ENCODE peak calls at places on chromosomes 12 and 14, in five cellular contexts. W is H1, M is astrocyte, L is fibroblast of lung, T is GM23248. S is an unnamed sample. For H3K4me1, the result is how much of the 10 kb centered on the place peaks cover.

GRCh38 chr14:66955159-66955558 is 234.1 kb upstream of the GARIN2 start:
- DNase-seq in L (no peak), M (no peak), W (no peak), T (no peak), S (no peak)

GRCh38 chr14:50816419-50817047 is 14.4 kb downstream of the NIN start:
- DNase-seq in T (peak), L (peak), W (no peak), M (peak), S (no peak)

GRCh38 chr12:57816855-57817151 is 1.7 kb downstream of the AVIL start:
- DNase-seq in M (no peak), T (peak), W (no peak), L (peak), S (no peak)

GRCh38 chr12:76813972-76814371 is 50.1 kb downstream of the ZDHHC17 start:
- DNase-seq in W (no peak), L (no peak), T (no peak), M (no peak), S (no peak)

GRCh38 chr12:57627504-57628279 is 5.3 kb downstream of the B4GALNT1 start:
- DNase-seq in W (no peak), M (no peak), L (no peak), T (no peak), S (no peak)

GRCh38 chr14:51446771-51447170 is 204.9 kb upstream of the FRMD6 start:
- DNase-seq in L (peak), T (no peak), M (no peak), W (no peak), S (no peak)

GRCh38 chr14:52069617-52070431 is 965 bp upstream of the NID2 start:
- DNase-seq in M (peak), W (no peak), T (no peak), L (peak), S (no peak)

GRCh38 chr12:109757671-109758265 is 44.1 kb downstream of the FAM222A start:
- DNase-seq in M (no peak), T (no peak), L (no peak), W (no peak), S (no peak)

GRCh38 chr12:53380797-53381738 is 1.1 kb downstream of the SP1 start:
- DNase-seq in M (no peak), W (no peak), L (peak), T (peak), S (no peak)

DNA sequence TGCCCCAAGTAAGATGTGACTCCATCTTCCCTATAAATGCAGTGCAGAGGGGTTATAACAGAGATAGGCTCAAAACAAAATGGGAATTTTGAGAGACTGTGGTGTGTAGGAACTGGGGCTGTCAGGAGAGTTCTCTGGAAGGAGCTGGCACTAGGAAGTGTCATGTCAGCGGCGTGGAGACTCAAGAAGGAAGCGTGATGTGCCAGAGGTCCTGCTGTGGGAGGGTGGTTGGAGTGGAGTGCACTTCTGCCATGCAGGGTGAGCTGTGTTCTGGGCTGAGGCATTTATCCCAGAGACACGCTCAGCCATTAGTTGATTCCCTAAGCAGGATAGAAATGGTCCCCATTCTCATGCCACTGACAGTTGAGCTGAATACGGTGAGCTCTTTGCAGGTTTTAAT is 19.0 kb downstream of the GLT1D1 start:
- DNase-seq in M (no peak), L (no peak), W (no peak), T (no peak), S (no peak)
- H3K4me1 ChIP-seq in M (under half), L (under half), W (under half), T (under half), S (under half)

DNA sequence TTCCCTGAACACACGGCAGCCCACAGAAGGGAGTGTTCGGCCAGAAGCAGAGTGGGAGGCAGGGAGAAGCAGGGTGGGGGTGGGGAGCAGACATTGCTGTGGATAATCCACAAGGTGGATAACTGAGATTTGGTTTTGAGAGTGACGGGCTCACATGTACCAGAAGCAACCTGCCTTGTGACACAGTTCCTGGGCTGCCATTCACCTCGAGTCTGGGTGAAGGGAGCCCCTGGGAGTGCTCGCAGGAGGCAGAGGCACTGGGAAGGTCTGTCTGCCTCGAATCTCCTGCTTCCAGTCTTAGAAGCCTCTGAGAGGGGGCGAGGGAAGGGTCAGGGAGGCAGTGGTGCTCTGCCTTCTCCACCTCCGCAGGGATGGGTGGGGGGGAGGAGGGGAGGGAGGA is 24.6 kb downstream of the LRTM2 start:
- DNase-seq in W (no peak), T (no peak), M (no peak), L (no peak), S (no peak)
- H3K9ac ChIP-seq in W (no peak), T (no peak), M (no peak), L (no peak), S (no peak)

DNA sequence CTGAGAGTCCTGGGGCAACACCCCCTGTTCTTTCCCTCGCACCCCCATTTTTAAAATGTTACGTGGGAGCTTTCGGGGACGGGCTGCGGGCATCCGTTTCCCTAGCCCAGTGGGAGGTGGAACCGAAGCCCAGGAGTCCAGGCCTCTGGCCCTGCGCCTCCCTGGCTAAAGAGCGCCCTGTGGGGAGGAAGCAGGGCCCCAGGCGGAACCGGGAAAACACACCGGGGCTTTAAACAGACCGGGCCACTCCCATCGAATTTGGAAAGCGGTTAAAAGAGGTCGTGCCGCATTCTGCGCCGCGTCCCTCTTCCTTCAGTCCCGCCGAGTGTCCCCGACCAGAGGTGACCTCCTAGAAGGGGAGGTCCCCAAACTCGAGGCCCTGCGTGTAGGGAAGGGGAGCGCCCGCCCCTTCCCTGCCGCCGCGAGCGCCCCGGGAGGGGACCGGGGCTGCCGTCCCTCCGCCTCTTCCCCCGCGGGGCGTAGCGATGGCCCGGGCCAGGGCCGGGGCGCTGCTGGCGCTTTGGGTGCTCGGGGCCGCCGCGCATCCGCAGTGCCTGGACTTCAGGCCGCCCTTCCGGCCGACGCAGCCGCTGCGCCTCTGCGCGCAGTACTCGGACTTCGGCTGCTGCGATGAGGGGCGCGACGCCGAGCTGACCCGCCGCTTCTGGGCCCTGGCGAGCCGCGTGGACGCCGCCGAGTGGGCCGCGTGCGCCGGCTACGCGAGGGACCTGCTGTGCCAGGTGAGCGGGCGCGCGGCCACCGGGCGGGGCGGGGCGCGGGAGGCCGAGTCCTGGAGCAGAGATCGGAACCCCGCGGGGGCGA is at the start of gene HHIPL1:
- DNase-seq in W (no peak), M (peak), T (peak), L (peak), S (no peak)
- TF ChIP-seq EZH2 in W (peak), M (no peak), T (no peak), L (no peak), S (no peak)

DNA sequence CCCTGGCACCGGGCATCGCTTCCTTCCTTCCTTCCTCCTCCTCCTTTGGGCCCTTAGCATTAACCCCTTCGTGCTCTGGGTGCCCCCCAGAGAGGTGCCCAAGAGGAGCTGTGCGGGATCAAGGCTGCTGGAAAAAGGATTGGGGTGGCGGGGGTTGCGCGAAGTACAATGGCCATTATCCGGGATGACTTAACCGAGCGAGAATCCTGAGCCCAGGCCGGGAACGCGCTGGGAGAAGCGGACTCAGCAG is 2.8 kb downstream of the DHH start:
- DNase-seq in W (no peak), M (no peak), L (peak), T (no peak), S (no peak)
- H3K4me1 ChIP-seq in W (under half), M (under half), L (under half), T (under half), S (under half)

DNA sequence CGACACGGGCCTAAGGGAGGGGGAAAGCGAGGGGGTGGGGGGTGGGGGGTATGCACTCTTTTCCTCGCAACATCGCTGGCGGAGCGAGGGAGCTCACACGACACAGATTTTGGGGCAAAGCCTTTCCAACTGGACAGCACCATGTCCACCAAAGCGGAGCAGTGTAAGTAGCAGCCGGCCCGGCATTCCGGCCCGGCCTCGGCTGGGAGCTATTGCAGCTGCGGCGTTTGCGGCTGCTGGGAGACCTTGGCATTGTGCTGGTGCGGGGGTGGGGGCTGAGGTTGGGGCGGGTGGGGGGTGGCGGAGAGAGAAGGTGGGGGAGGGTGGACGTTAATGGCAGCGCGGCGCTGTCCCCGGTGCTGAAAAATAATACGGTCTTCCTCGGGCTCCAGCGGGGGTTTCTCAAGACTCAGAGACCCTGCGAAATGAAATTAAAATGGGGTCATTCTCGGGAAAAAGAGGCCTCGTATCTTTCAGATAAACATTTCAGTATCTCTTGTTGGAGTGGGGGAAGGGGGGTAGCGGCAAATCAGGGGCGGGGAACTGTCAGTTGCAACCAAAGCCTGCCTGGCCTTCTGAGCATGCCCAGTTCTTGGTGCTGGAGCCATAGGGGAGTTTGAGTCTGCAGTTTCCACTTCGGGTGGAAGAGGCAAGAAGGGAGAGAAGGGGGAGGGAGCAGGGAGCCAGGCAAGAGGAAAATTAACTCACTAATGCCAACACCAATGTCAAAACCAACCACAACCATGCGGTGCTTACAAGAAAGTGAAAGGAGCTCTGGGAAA is at the start of gene UNC79:
- DNase-seq in W (peak), T (peak), M (peak), L (peak), S (no peak)
- H3K9ac ChIP-seq in W (peak), T (no peak), M (no peak), L (no peak), S (no peak)

GRCh38 chr14:93938766-93939303 is 11.7 kb downstream of the FAM181A start:
- DNase-seq in L (no peak), W (no peak), T (no peak), M (no peak), S (no peak)
- TF ChIP-seq EZH2 in L (no peak), W (peak), T (no peak), M (peak), S (no peak)

GRCh38 chr14:56217380-56218045 is 99.3 kb downstream of the PELI2 start:
- DNase-seq in T (no peak), W (no peak), M (no peak), L (no peak), S (no peak)

GRCh38 chr14:56224179-56224578 is 106.0 kb downstream of the PELI2 start:
- DNase-seq in L (no peak), M (no peak), W (no peak), T (no peak), S (no peak)

GRCh38 chr14:56216631-56217379 is 98.6 kb downstream of the PELI2 start:
- DNase-seq in W (no peak), T (peak), L (peak), M (peak), S (no peak)

GRCh38 chr14:56221392-56222128 is 103.3 kb downstream of the PELI2 start:
- DNase-seq in M (no peak), T (no peak), W (no peak), L (no peak), S (no peak)

DNA sequence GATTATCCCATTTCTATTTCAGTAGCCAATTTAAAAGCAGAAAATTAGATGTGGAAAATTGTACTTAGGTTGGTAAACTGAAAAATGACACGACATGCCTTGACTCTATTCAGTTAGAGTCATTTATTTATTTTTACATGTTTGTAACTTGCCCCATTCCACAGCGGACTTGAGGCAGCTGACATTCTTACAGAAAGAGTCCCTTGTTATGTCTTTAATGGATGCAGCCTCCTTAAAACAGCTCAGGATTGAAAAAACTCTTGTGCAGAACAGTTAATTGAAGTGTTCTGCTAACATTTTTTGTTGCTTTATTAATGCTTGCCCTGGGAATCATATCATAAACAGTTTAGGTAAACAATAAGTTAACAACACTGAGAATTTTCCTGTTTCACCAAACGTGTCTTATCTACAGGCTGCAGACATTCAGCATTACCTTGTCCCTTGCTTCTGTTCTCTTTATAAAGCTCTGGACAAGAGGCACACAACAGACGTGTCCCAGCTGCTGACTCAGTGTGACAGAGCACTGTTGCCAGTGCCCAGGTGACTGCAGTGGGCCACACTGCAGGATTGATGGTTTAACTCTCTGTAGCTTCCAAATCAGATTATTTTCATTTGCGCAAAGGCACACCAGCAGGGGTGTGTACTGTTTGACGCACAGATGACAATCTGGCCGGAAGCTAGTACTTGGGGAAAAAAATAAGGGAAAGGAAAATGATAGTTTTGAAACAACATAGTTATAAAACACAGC is 101.6 kb downstream of the PELI2 start:
- DNase-seq in M (no peak), W (no peak), T (peak), L (no peak), S (no peak)
- H3K4me1 ChIP-seq in M (under half), W (under half), T (under half), L (under half), S (under half)

GRCh38 chr14:24159777-24160498 is 1.1 kb upstream of the IRF9 start:
- DNase-seq in T (no peak), W (no peak), L (no peak), M (no peak), S (no peak)
- H3K9ac ChIP-seq in T (no peak), W (no peak), L (no peak), M (no peak), S (no peak)

GRCh38 chr12:132489078-132489601 is 811 bp upstream of the FBRSL1 start:
- DNase-seq in W (no peak), M (no peak), T (peak), L (no peak), S (no peak)
- TF ChIP-seq EZH2 in W (no peak), M (no peak), T (no peak), L (peak), S (no peak)